ENCODE peak calls at places on chromosomes 3 and 15, in five cellular contexts. B is A549, F is HepG2, R is GM12878, J is K562. T is an unnamed sample.
A peak's percentile ranks its signal among the peaks of the same experiment; 100 is the strongest.

GRCh38 chr3:127458698-127459097 is 131.8 kb downstream of the TPRA1 start:
- DNase-seq in R (no peak), F (no peak), B (no peak), J (peak; percentile 52), T (peak; percentile 11)

GRCh38 chr3:177826253-177826652 is 629.0 kb upstream of the TBL1XR1 start:
- DNase-seq in R (no peak), F (no peak), B (no peak), J (no peak), T (no peak)

GRCh38 chr15:22969512-22969911 is 10.7 kb downstream of the CYFIP1 start:
- DNase-seq in B (no peak), J (no peak), F (no peak), R (no peak), T (no peak)

GRCh38 chr15:60520041-60520824 is 41.3 kb upstream of the ICE2 start:
- DNase-seq in J (no peak), B (peak; percentile 43), F (no peak), R (no peak), T (no peak)

GRCh38 chr15:83842281-83842680 is 188.4 kb downstream of the ADAMTSL3 start:
- DNase-seq in J (no peak), F (no peak), R (no peak), B (no peak), T (no peak)

GRCh38 chr15:101689901-101690300 is 34.4 kb downstream of the TARS3 start:
- DNase-seq in B (no peak), J (no peak), R (no peak), F (no peak), T (no peak)

GRCh38 chr3:25513642-25514266 is 85.7 kb downstream of the RARB start:
- DNase-seq in J (no peak), B (no peak), F (no peak), R (no peak), T (peak; percentile 61)

GRCh38 chr15:41281236-41281635 is 50.2 kb downstream of the CHP1 start:
- DNase-seq in J (no peak), R (no peak), B (peak; percentile 51), F (peak; percentile 37), T (peak; percentile 26)

GRCh38 chr15:90071220-90071807 is 31.0 kb downstream of the IDH2 start:
- DNase-seq in B (peak; percentile 84), R (peak; percentile 54), J (peak; percentile 73), F (peak; percentile 71), T (peak; percentile 85)

GRCh38 chr3:151976211-151977050 is 103.0 kb downstream of the SUCNR1 start:
- DNase-seq in B (peak; percentile 82), R (no peak), F (peak; percentile 14), J (no peak), T (peak; percentile 99)

GRCh38 chr15:27214032-27214431 is 243.1 kb downstream of the GABRG3 start:
- DNase-seq in B (no peak), J (no peak), R (no peak), F (no peak), T (no peak)

GRCh38 chr3:56269755-56270154 is 198.5 kb downstream of the ERC2 start:
- DNase-seq in J (no peak), R (no peak), F (no peak), B (no peak), T (peak; percentile 84)

GRCh38 chr15:57922780-57923179 is 142.7 kb downstream of the ALDH1A2 start:
- DNase-seq in B (peak; percentile 5), J (no peak), R (no peak), F (no peak), T (peak; percentile 78)

GRCh38 chr3:51985971-51986947 is 2.9 kb downstream of the ACY1 start:
- DNase-seq in F (no peak), B (no peak), R (no peak), J (no peak), T (no peak)

GRCh38 chr3:14511623-14511965 is 28.5 kb downstream of the GRIP2 start:
- DNase-seq in B (no peak), F (no peak), R (no peak), J (no peak), T (no peak)

GRCh38 chr3:178900244-178900643 is 171.4 kb downstream of the ZMAT3 start:
- DNase-seq in F (no peak), B (no peak), R (no peak), J (no peak), T (no peak)

GRCh38 chr3:121545564-121546455 is at the start of gene POLQ:
- DNase-seq in B (peak; percentile 96), F (peak; percentile 87), J (peak; percentile 79), R (peak; percentile 77), T (peak; percentile 91)

GRCh38 chr3:186073641-186074040 is 35.2 kb downstream of the ETV5 start:
- DNase-seq in R (no peak), B (no peak), F (no peak), J (no peak), T (no peak)

GRCh38 chr3:76487446-76487845 is 552.5 kb upstream of the ROBO2 start:
- DNase-seq in J (no peak), R (no peak), B (no peak), F (no peak), T (no peak)

GRCh38 chr3:143155756-143156155 is 36.2 kb downstream of the CHST2 start:
- DNase-seq in J (no peak), F (no peak), B (no peak), R (no peak), T (no peak)

GRCh38 chr15:33985287-33985686 is 17.0 kb downstream of the CHRM5 start:
- DNase-seq in B (peak; percentile 21), F (no peak), J (no peak), R (no peak), T (no peak)

GRCh38 chr3:114350690-114351089 is 56.9 kb downstream of the TIGIT start:
- DNase-seq in B (no peak), J (no peak), F (no peak), R (no peak), T (no peak)

GRCh38 chr3:58350627-58351013 is 17.9 kb downstream of the PXK start:
- DNase-seq in R (no peak), F (no peak), J (no peak), B (no peak), T (no peak)
- H3K4me2 ChIP-seq in R (peak overlapping the region; percentile 69), F (no peak overlapping the region), J (peak overlapping the region; percentile 52), B (no peak overlapping the region), T (no peak overlapping the region)

GRCh38 chr3:7915356-7915755 is 586.3 kb upstream of the LMCD1 start:
- DNase-seq in J (no peak), R (no peak), B (no peak), F (no peak), T (no peak)

GRCh38 chr3:7913283-7913682 is 588.3 kb upstream of the LMCD1 start:
- DNase-seq in F (no peak), B (no peak), J (no peak), R (no peak), T (no peak)

DNA sequence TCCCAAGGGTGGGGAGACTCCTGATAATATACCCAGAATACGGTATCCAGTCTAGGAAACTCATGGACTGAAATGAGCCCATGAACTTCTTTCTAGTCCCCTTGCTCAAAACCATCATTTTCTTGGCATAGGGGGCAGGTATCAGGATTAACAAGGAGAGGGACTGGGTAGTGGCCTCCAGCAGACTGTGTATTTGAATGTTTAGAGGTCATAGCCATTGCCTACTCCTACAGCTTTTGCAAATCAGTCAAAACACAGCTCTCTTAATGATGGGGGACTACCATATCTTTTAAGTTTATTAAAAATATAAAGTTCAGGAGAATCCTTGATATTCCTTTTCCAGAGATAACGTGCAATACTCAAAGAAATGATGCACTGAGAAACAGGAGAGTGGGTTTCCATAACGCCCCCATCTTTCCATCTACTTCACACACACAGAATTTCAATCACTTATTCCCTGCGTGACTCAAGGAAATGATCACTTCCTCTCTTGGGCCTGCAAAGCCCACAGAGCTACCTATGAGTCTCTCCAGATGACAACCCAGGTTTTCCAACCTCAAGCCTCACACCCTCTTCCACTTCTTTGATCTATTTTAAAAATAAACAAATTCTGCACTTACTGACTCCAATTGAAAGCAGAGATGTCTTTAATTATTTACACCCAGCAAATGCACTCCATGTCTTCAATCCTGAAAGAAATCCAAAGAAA is 584.0 kb upstream of the LMCD1 start:
- DNase-seq in J (no peak), F (no peak), R (no peak), B (no peak), T (no peak)
- TF ChIP-seq MYC in J (no peak), F (no peak), R (no peak), B (no peak), T (no peak)

GRCh38 chr3:141266186-141266585 is 34.6 kb downstream of the PXYLP1 start:
- DNase-seq in R (no peak), J (no peak), F (no peak), B (no peak), T (no peak)
- TF ChIP-seq MAX in R (no peak), J (no peak), F (no peak), B (no peak), T (no peak)

GRCh38 chr3:23657647-23658046 is 148.1 kb upstream of the UBE2E1 start:
- DNase-seq in J (no peak), R (no peak), F (no peak), B (no peak), T (no peak)

GRCh38 chr3:23656821-23657220 is 148.9 kb upstream of the UBE2E1 start:
- DNase-seq in F (no peak), R (no peak), B (no peak), J (no peak), T (no peak)

GRCh38 chr3:23662079-23662617 is 143.6 kb upstream of the UBE2E1 start:
- DNase-seq in F (no peak), B (no peak), R (no peak), J (no peak), T (no peak)

GRCh38 chr3:23659840-23660430 is 145.8 kb upstream of the UBE2E1 start:
- DNase-seq in B (no peak), F (no peak), J (no peak), R (no peak), T (no peak)

DNA sequence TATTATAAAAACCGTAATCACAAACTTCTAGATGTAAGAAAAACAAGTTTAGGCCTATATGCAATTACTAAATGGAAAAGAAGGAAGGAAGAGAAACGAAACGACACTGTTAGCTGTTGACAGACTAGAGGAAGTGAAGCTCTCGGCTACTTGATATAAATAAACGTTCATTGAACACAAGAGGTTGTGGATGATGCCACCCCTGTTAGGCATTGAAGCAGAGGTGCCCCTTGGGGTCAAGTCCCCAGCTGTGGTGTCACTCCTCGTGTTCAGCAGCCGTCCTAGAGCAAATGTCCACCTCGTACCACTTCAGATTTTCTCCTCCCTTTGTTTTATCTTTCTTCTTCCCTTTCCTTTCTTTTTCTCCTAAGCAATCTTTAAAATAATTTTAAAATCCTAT is 146.5 kb upstream of the UBE2E1 start:
- DNase-seq in F (no peak), J (no peak), R (peak; percentile 60), B (no peak), T (no peak)
- H3K4me2 ChIP-seq in F (no peak overlapping the region), J (no peak overlapping the region), R (peak overlapping the region; percentile 70), B (no peak overlapping the region), T (no peak overlapping the region)

GRCh38 chr3:135905058-135905724 is 60.3 kb upstream of the PPP2R3A start:
- DNase-seq in J (no peak), R (no peak), B (peak; percentile 16), F (no peak), T (no peak)
- TF ChIP-seq MYC in J (no peak), R (no peak), B (no peak), F (no peak), T (no peak)

T was measured in endothelial cell of umbilical vein.